ENCODE peak calls at places on chromosome 10, in five cellular contexts. V is sigmoid colon, I is renal cortical epithelial cell, U is HCEC 1CT, Q is NCI-H1092 treated with DMSO at 0.1 percent for 48 hours. T is an unnamed sample.

GRCh38 chr10:76177945-76178344 is 746.5 kb downstream of the LRMDA start:
- DNase-seq in U (no peak), V (no peak), Q (no peak), I (peak), T (no peak)

GRCh38 chr10:31004611-31005193 is 27.0 kb downstream of the ZNF438 start:
- DNase-seq in U (peak), I (peak), Q (no peak), V (no peak), T (no peak)

GRCh38 chr10:60853107-60853506 is 74.8 kb downstream of the CDK1 start:
- DNase-seq in U (no peak), V (no peak), I (no peak), Q (no peak), T (no peak)

GRCh38 chr10:7956508-7956907 is 98.0 kb upstream of the GATA3 start:
- DNase-seq in I (peak), V (no peak), Q (no peak), U (peak), T (no peak)

GRCh38 chr10:18261063-18261462 is 120.8 kb downstream of the CACNB2 start:
- DNase-seq in Q (no peak), V (no peak), I (no peak), U (no peak), T (no peak)

GRCh38 chr10:118584181-118584954 is 11.1 kb downstream of the PRLHR start:
- DNase-seq in Q (no peak), U (peak), V (no peak), I (peak), T (no peak)

GRCh38 chr10:125340871-125341270 is 180.5 kb upstream of the CTBP2 start:
- DNase-seq in Q (no peak), I (peak), U (no peak), V (no peak), T (no peak)

GRCh38 chr10:43174969-43175368 is 36.7 kb downstream of the CSGALNACT2 start:
- DNase-seq in I (no peak), U (no peak), Q (no peak), V (no peak), T (no peak)

GRCh38 chr10:131532745-131533341 is 221.3 kb upstream of the TCERG1L start:
- DNase-seq in U (no peak), Q (no peak), I (no peak), V (no peak), T (no peak)

GRCh38 chr10:78139336-78139735 is 105.7 kb downstream of the RPS24 start:
- DNase-seq in Q (no peak), I (no peak), V (no peak), U (no peak), T (no peak)

GRCh38 chr10:126387041-126387908 is 1.0 kb downstream of the ADAM12 start:
- DNase-seq in V (peak), U (peak), I (peak), Q (peak), T (peak)